ENCODE peak calls at places on chromosomes 12 and 14, in ten cellular contexts. H, C, V, P, A, I, G, S, W and L are unnamed samples.

GRCh38 chr12:58529897-58530296 is 390.4 kb downstream of the LRIG3 start:
- DNase-seq in H (no peak), C (no peak), V (no peak), P (no peak), A (no peak), I (no peak), G (no peak), S (peak; percentile 92), W (peak; percentile 98), L (no peak)

GRCh38 chr12:57620245-57620935 is 9.2 kb downstream of the ARHGEF25 start:
- DNase-seq in H (no peak), C (no peak), V (no peak), P (peak; percentile 50), A (no peak), I (no peak), G (no peak), S (no peak), W (no peak), L (no peak)

GRCh38 chr12:19574606-19575005 is 135.3 kb downstream of the AEBP2 start:
- DNase-seq in H (no peak), C (no peak), V (no peak), P (no peak), A (no peak), I (no peak), G (no peak), S (peak; percentile 9), W (no peak), L (no peak)

GRCh38 chr12:62516932-62517331 is 50.3 kb downstream of the MON2 start:
- DNase-seq in H (no peak), C (peak; percentile 26), V (no peak), P (no peak), A (no peak), I (no peak), G (no peak), S (no peak), W (no peak), L (no peak)

GRCh38 chr14:93049867-93050331 is 65.8 kb downstream of the ITPK1 start:
- DNase-seq in H (no peak), C (no peak), V (no peak), P (no peak), A (no peak), I (no peak), G (no peak), S (no peak), W (no peak), L (no peak)

GRCh38 chr14:52703225-52703624 is 3.8 kb upstream of the PSMC6 start:
- DNase-seq in H (no peak), C (no peak), V (no peak), P (no peak), A (no peak), I (peak; percentile 82), G (no peak), S (peak; percentile 88), W (peak; percentile 98), L (no peak)

GRCh38 chr14:70282666-70283065 is 76.8 kb downstream of the COX16 start:
- DNase-seq in H (no peak), C (no peak), V (no peak), P (no peak), A (no peak), I (no peak), G (no peak), S (no peak), W (no peak), L (no peak)

GRCh38 chr12:101839324-101840283 is 8.8 kb upstream of the GNPTAB start:
- DNase-seq in H (peak; percentile 8), C (peak; percentile 54), V (peak; percentile 43), P (peak; percentile 81), A (peak; percentile 49), I (peak; percentile 83), G (no peak), S (peak; percentile 45), W (peak; percentile 78), L (peak; percentile 77)

GRCh38 chr12:87661770-87662402 is 367.3 kb downstream of the C12orf50 start:
- DNase-seq in H (no peak), C (no peak), V (no peak), P (no peak), A (no peak), I (no peak), G (no peak), S (no peak), W (no peak), L (no peak)

GRCh38 chr12:54331-54730 is 12.2 kb upstream of the IQSEC3 start:
- DNase-seq in H (no peak), C (no peak), V (no peak), P (no peak), A (no peak), I (no peak), G (no peak), S (no peak), W (no peak), L (no peak)

GRCh38 chr12:10075451-10075850 is 23.3 kb downstream of the CLEC1A start:
- DNase-seq in H (no peak), C (no peak), V (no peak), P (no peak), A (no peak), I (no peak), G (no peak), S (no peak), W (no peak), L (no peak)

GRCh38 chr14:92471919-92472318 is 41.7 kb upstream of the RIN3 start:
- DNase-seq in H (no peak), C (no peak), V (no peak), P (peak; percentile 51), A (no peak), I (peak; percentile 77), G (no peak), S (peak; percentile 84), W (peak; percentile 83), L (no peak)

GRCh38 chr12:123269980-123270379 is 1.7 kb downstream of the CDK2AP1 start:
- DNase-seq in H (no peak), C (peak; percentile 57), V (no peak), P (peak; percentile 60), A (no peak), I (no peak), G (no peak), S (no peak), W (no peak), L (no peak)

GRCh38 chr12:124184456-124184855 is 110.4 kb upstream of the RFLNA start:
- DNase-seq in H (no peak), C (no peak), V (no peak), P (no peak), A (no peak), I (no peak), G (no peak), S (no peak), W (no peak), L (no peak)

GRCh38 chr14:80955434-80955939 is at the start of gene TSHR:
- DNase-seq in H (no peak), C (no peak), V (no peak), P (peak; percentile 70), A (peak; percentile 5), I (no peak), G (no peak), S (no peak), W (no peak), L (no peak)

GRCh38 chr14:68222726-68223125 is 403.1 kb downstream of the RAD51B start:
- DNase-seq in H (no peak), C (no peak), V (no peak), P (no peak), A (no peak), I (no peak), G (no peak), S (no peak), W (no peak), L (no peak)

GRCh38 chr12:59383426-59383822 is 212.4 kb upstream of the SLC16A7 start:
- DNase-seq in H (no peak), C (no peak), V (no peak), P (no peak), A (no peak), I (no peak), G (no peak), S (peak; percentile 37), W (peak; percentile 48), L (no peak)

GRCh38 chr14:101235872-101236221 is 325.4 kb upstream of the DIO3 start:
- DNase-seq in H (no peak), C (no peak), V (no peak), P (no peak), A (no peak), I (no peak), G (no peak), S (no peak), W (no peak), L (no peak)

GRCh38 chr12:89783321-89784060 is 74.9 kb upstream of the ATP2B1 start:
- DNase-seq in H (no peak), C (no peak), V (no peak), P (no peak), A (no peak), I (no peak), G (no peak), S (peak; percentile 96), W (peak; percentile 64), L (no peak)

GRCh38 chr12:89769483-89769818 is 60.8 kb upstream of the ATP2B1 start:
- DNase-seq in H (no peak), C (no peak), V (no peak), P (no peak), A (no peak), I (no peak), G (no peak), S (no peak), W (no peak), L (no peak)

GRCh38 chr14:34997762-34998161 is 15.0 kb downstream of the SRP54 start:
- DNase-seq in H (no peak), C (no peak), V (no peak), P (no peak), A (peak; percentile 61), I (no peak), G (no peak), S (peak; percentile 53), W (no peak), L (no peak)

GRCh38 chr12:15116073-15116472 is 105.1 kb downstream of the RERG start:
- DNase-seq in H (no peak), C (peak; percentile 87), V (no peak), P (no peak), A (peak; percentile 14), I (no peak), G (peak; percentile 5), S (no peak), W (no peak), L (no peak)

GRCh38 chr12:130661501-130662255 is 54.4 kb downstream of the RIMBP2 start:
- DNase-seq in H (no peak), C (no peak), V (no peak), P (no peak), A (no peak), I (no peak), G (no peak), S (no peak), W (no peak), L (no peak)

GRCh38 chr14:47365248-47365647 is 310.2 kb downstream of the MDGA2 start:
- DNase-seq in H (peak; percentile 3), C (peak; percentile 85), V (no peak), P (no peak), A (no peak), I (no peak), G (peak; percentile 54), S (no peak), W (no peak), L (no peak)

GRCh38 chr14:98501335-98501734 is 770.7 kb downstream of the BCL11B start:
- DNase-seq in H (no peak), C (no peak), V (no peak), P (no peak), A (no peak), I (peak; percentile 41), G (no peak), S (no peak), W (no peak), L (no peak)

GRCh38 chr14:67999693-68000384 is 180.3 kb downstream of the RAD51B start:
- DNase-seq in H (no peak), C (no peak), V (no peak), P (no peak), A (no peak), I (no peak), G (no peak), S (peak; percentile 86), W (peak; percentile 67), L (no peak)

GRCh38 chr12:38906482-38907170 is 1.2 kb upstream of the CPNE8 start:
- DNase-seq in H (peak; percentile 46), C (peak; percentile 86), V (peak; percentile 22), P (peak; percentile 93), A (peak; percentile 88), I (peak; percentile 89), G (peak; percentile 29), S (no peak), W (peak; percentile 90), L (peak; percentile 83)

GRCh38 chr14:75222208-75222701 is 45.8 kb upstream of the TMED10 start:
- DNase-seq in H (no peak), C (no peak), V (no peak), P (no peak), A (no peak), I (no peak), G (no peak), S (peak; percentile 87), W (peak; percentile 99), L (no peak)